ENCODE peak calls at places on chromosomes 4 and X, in six cellular contexts. O is naive thymus-derived CD4-positive, alpha-beta T cell; K is right lobe of liver; P is OCI-LY7; E is neuronal stem cell; Y is colonic mucosa. R is an unnamed sample.

GRCh38 chrX:40402771-40403533 is 177.8 kb upstream of the ATP6AP2 start:
- DNase-seq in O (no peak), K (no peak), P (no peak), E (no peak), Y (peak; percentile 20), R (peak; percentile 34)

GRCh38 chrX:118961866-118962560 is 12.4 kb upstream of the LONRF3 start:
- DNase-seq in O (no peak), K (no peak), P (no peak), E (no peak), Y (no peak), R (no peak)

GRCh38 chr4:70515342-70516245 is 2.8 kb upstream of the AMTN start:
- DNase-seq in O (no peak), K (no peak), P (no peak), E (no peak), Y (no peak), R (no peak)

GRCh38 chrX:106894978-106895452 is 8.1 kb downstream of the RIPPLY1 start:
- DNase-seq in O (no peak), K (peak; percentile 49), P (no peak), E (no peak), Y (no peak), R (no peak)

GRCh38 chrX:15468036-15468435 is 25.1 kb downstream of the PIR start:
- DNase-seq in O (no peak), K (no peak), P (peak; percentile 45), E (no peak), Y (no peak), R (no peak)

GRCh38 chr4:77022581-77023133 is 53.1 kb downstream of the CCNI start:
- DNase-seq in O (no peak), K (no peak), P (no peak), E (peak; percentile 62), Y (no peak), R (no peak)

GRCh38 chrX:24241822-24242648 is 71.8 kb downstream of the SUPT20HL2 start:
- DNase-seq in O (peak; percentile 41), K (no peak), P (peak; percentile 62), E (no peak), Y (no peak), R (no peak)

GRCh38 chr4:37628977-37629609 is 57.1 kb downstream of the RELL1 start:
- DNase-seq in O (no peak), K (peak; percentile 53), P (no peak), E (no peak), Y (no peak), R (no peak)

GRCh38 chr4:110475881-110476818 is at the start of gene ENPEP:
- DNase-seq in O (no peak), K (peak; percentile 79), P (no peak), E (no peak), Y (peak; percentile 42), R (no peak)

GRCh38 chrX:114976321-114976720 is 41.1 kb downstream of the IL13RA2 start:
- DNase-seq in O (no peak), K (no peak), P (no peak), E (no peak), Y (no peak), R (no peak)

GRCh38 chr4:150773032-150773431 is 191.1 kb downstream of the MAB21L2 start:
- DNase-seq in O (no peak), K (no peak), P (no peak), E (no peak), Y (no peak), R (no peak)

GRCh38 chrX:111114806-111115205 is 18.8 kb downstream of the PAK3 start:
- DNase-seq in O (no peak), K (no peak), P (no peak), E (no peak), Y (no peak), R (no peak)

GRCh38 chrX:55716937-55717336 is 612 bp upstream of the RRAGB start:
- DNase-seq in O (no peak), K (no peak), P (no peak), E (no peak), Y (no peak), R (no peak)

GRCh38 chr4:108224628-108225053 is 55.9 kb upstream of the LEF1 start:
- DNase-seq in O (no peak), K (no peak), P (no peak), E (no peak), Y (no peak), R (peak; percentile 65)

GRCh38 chr4:133594246-133595207 is 445.4 kb downstream of the PCDH10 start:
- DNase-seq in O (no peak), K (no peak), P (no peak), E (no peak), Y (no peak), R (no peak)

DNA sequence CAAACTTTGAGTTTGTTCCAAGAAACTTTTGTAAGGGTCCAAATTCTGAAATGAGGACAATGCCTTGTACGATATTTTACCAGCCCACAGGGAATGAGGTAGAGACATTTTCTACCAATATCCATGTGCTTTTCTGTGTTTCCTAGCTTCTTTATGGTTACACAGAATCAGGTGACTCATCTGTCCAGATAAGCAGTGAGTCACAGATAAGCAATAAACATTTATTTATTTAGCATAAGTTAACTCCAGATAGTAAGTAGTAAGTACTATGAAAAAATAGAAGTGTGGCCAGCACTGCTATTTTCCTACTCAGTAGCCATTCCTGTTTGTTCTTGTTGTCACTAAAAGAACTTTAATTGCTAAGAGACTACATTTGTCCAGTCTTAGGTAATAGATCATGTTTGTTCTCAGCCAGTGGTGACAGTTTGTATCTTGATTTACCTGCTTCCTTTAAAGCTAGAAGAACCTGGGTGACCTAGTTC is 7.4 kb downstream of the AFF1 start:
- DNase-seq in O (no peak), K (no peak), P (no peak), E (no peak), Y (no peak), R (no peak)
- H3K4me1 ChIP-seq in O (peaks cover 22% of the 10 kb centered on the region), K (peaks cover 8% of the 10 kb centered on the region), P (peaks cover 92% of the 10 kb centered on the region), E (peaks cover 2% of the 10 kb centered on the region), Y (peaks cover 10% of the 10 kb centered on the region), R (peaks cover 5% of the 10 kb centered on the region)

GRCh38 chrX:44227981-44228380 is 115.5 kb downstream of the EFHC2 start:
- DNase-seq in O (no peak), K (no peak), P (no peak), E (no peak), Y (no peak), R (no peak)
- H3K9me3 ChIP-seq in O (no peaks in the 10 kb centered on the region), K (no peaks in the 10 kb centered on the region), P (no peaks in the 10 kb centered on the region), E (no peaks in the 10 kb centered on the region), Y (no peaks in the 10 kb centered on the region), R (no peaks in the 10 kb centered on the region)

GRCh38 chrX:47578692-47579091 is 3.5 kb upstream of the TIMP1 start:
- DNase-seq in O (no peak), K (no peak), P (no peak), E (no peak), Y (no peak), R (no peak)
- H3K4me1 ChIP-seq in O (peaks cover 19% of the 10 kb centered on the region), K (no peaks in the 10 kb centered on the region), P (no peaks in the 10 kb centered on the region), E (no peaks in the 10 kb centered on the region), Y (no peaks in the 10 kb centered on the region), R (peaks cover 4% of the 10 kb centered on the region)

DNA sequence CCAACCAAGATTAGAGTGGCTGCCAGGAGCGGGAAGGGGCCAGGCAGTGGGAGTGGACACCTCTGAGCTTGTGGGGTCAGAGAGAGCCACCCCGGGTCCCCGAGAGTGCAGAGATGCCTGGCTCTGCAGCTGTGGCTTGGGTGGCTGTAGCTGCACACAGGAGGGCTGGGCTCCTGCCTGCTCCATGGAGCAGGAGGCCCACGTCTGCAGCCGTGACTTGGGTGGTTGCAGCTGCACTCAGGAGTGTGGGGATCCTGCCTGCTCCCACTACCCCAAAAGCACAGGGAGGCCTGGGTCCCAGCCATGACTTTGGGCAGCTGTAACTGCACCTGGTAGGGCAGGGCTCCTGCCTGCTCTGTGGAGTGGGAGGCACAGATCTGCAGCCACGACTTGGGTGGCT is 28.7 kb upstream of the DIPK2B start:
- DNase-seq in O (no peak), K (no peak), P (no peak), E (no peak), Y (no peak), R (no peak)
- H3K9me3 ChIP-seq in O (no peaks in the 10 kb centered on the region), K (no peaks in the 10 kb centered on the region), P (no peaks in the 10 kb centered on the region), E (no peaks in the 10 kb centered on the region), Y (no peaks in the 10 kb centered on the region), R (no peaks in the 10 kb centered on the region)